ENCODE peak calls at places on chromosomes 7 and 10, in eight cellular contexts. W, R, H, Q, I, A, P and E are unnamed samples.

GRCh38 chr7:32588657-32589056 is 93.4 kb downstream of the AVL9 start:
- DNase-seq in W (no peak), R (peak), H (no peak), Q (no peak), I (no peak), A (no peak), P (peak), E (no peak)

GRCh38 chr10:48358838-48359237 is 52.4 kb downstream of the MAPK8 start:
- DNase-seq in W (no peak), R (no peak), H (no peak), Q (no peak), I (no peak), A (no peak), P (no peak), E (no peak)

GRCh38 chr7:24764972-24765744 is 7.9 kb upstream of the GSDME start:
- DNase-seq in W (no peak), R (peak), H (no peak), Q (no peak), I (no peak), A (peak), P (no peak), E (no peak)

GRCh38 chr7:22635349-22635748 is 91.7 kb upstream of the IL6 start:
- DNase-seq in W (no peak), R (no peak), H (no peak), Q (no peak), I (no peak), A (no peak), P (peak), E (no peak)

GRCh38 chr10:43645866-43646265 is 2.8 kb downstream of the ZNF32 start:
- DNase-seq in W (no peak), R (no peak), H (no peak), Q (no peak), I (no peak), A (no peak), P (no peak), E (no peak)

GRCh38 chr10:9342865-9343450 is 1288.5 kb downstream of the GATA3 start:
- DNase-seq in W (no peak), R (no peak), H (peak), Q (peak), I (peak), A (peak), P (peak), E (no peak)

GRCh38 chr7:73909051-73909941 is 48.3 kb downstream of the TMEM270 start:
- DNase-seq in W (no peak), R (peak), H (no peak), Q (no peak), I (peak), A (peak), P (no peak), E (no peak)

GRCh38 chr7:30713397-30713796 is 31.1 kb upstream of the CRHR2 start:
- DNase-seq in W (no peak), R (no peak), H (no peak), Q (no peak), I (no peak), A (no peak), P (no peak), E (no peak)

GRCh38 chr7:96157856-96158255 is 164.0 kb downstream of the SLC25A13 start:
- DNase-seq in W (no peak), R (no peak), H (no peak), Q (no peak), I (no peak), A (no peak), P (peak), E (no peak)

GRCh38 chr10:21496285-21497176 is 29.0 kb downstream of the SKIDA1 start:
- DNase-seq in W (peak), R (peak), H (no peak), Q (peak), I (peak), A (peak), P (peak), E (no peak)

GRCh38 chr7:107995184-107996071 is 7.5 kb downstream of the LAMB1 start:
- DNase-seq in W (no peak), R (no peak), H (no peak), Q (peak), I (peak), A (peak), P (peak), E (no peak)

GRCh38 chr7:146115665-146116451 is 743 bp upstream of the CNTNAP2 start:
- DNase-seq in W (peak), R (peak), H (no peak), Q (peak), I (peak), A (peak), P (peak), E (no peak)

GRCh38 chr10:121099601-121100000 is 248.4 kb downstream of the WDR11 start:
- DNase-seq in W (no peak), R (no peak), H (no peak), Q (no peak), I (no peak), A (no peak), P (no peak), E (no peak)

GRCh38 chr10:121098231-121098630 is 247.1 kb downstream of the WDR11 start:
- DNase-seq in W (no peak), R (no peak), H (no peak), Q (no peak), I (no peak), A (no peak), P (no peak), E (no peak)

GRCh38 chr10:121092341-121093099 is 241.4 kb downstream of the WDR11 start:
- DNase-seq in W (no peak), R (no peak), H (no peak), Q (no peak), I (no peak), A (no peak), P (no peak), E (no peak)

GRCh38 chr10:121096617-121097431 is 245.7 kb downstream of the WDR11 start:
- DNase-seq in W (no peak), R (no peak), H (no peak), Q (no peak), I (no peak), A (no peak), P (no peak), E (no peak)
- TF ChIP-seq POLR2AphosphoS5 in W (no peak), R (no peak), H (no peak), Q (no peak), I (no peak), A (no peak), P (no peak), E (no peak)

GRCh38 chr7:1298051-1298937 is 65.6 kb downstream of the UNCX start:
- DNase-seq in W (no peak), R (no peak), H (no peak), Q (no peak), I (no peak), A (peak), P (no peak), E (no peak)
- TF ChIP-seq POLR2AphosphoS5 in W (no peak), R (no peak), H (no peak), Q (no peak), I (no peak), A (no peak), P (no peak), E (no peak)

DNA sequence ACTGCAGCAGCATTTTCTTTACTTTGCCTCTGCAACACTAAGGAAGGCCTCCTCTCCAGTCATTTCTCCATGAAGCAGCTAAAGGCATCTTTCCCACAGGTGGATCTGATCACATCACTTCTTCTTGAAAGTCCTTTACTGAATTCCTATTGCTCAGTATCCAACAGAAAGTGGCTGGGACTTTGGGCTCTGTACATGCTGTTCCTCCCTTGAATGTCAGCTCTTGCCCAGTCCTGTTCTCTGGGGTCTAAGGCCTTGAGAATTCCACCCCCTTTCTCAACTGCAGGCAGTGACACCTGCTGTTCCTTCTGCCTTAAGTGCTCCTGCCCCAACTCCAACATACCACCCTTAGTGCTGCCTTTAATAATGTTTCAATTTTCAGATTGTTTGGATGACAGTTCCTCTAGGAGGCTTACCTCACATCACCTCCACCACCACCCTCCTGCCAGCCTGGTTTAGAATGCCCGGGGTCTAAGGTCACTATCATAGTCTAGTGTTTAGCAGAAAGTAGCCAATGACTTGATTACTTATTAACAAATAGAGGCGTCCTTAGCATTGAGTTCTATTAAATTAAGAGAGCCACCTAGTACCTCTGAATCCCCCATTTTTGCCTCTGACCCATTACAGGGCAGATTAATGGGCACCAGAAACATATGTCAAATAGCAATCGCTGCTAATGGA is 11.5 kb downstream of the INHBA start:
- DNase-seq in W (no peak), R (no peak), H (no peak), Q (no peak), I (no peak), A (no peak), P (no peak), E (no peak)
- TF ChIP-seq POLR2AphosphoS5 in W (no peak), R (no peak), H (no peak), Q (no peak), I (no peak), A (no peak), P (no peak), E (no peak)

DNA sequence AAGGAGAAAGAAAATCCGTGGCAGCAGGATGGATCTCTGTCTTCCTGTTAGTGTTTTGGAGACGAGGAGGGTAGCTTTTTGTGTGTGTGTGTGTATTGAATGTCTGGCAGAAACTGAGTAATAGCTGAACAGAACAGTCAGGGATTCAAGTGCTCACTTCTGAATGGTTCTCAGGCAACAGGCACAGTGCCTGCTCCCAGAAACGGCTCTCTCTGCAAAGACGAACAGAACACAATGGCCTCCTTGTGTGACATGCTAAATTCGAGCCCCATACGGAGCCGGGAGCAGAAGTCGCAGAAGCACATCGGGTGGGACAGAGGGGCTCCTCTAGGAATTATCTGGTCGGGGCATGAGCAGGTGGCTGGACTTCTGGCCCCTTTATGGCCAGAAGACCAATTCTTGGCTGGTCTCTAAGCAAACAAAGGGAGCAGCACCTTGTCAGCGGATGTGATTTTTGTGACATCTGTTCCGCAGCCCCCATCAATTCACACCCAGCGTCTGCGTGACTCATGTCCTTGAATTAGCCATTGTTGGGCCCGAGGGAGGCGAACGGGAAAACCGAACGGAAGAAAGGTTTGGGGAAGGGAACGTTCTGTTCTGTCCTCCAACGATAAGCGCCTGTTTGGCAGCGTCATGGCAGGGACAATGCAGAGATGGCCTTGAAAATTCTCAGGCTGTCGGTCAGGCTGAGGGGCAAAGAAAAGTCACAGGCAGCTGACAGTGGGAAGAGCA is 47.3 kb upstream of the NPTX2 start:
- DNase-seq in W (no peak), R (no peak), H (no peak), Q (no peak), I (no peak), A (no peak), P (no peak), E (no peak)
- TF ChIP-seq POLR2AphosphoS5 in W (peak), R (no peak), H (no peak), Q (no peak), I (no peak), A (no peak), P (no peak), E (no peak)

GRCh38 chr10:71637305-71637704 is 82.3 kb downstream of the C10orf105 start:
- DNase-seq in W (no peak), R (no peak), H (no peak), Q (no peak), I (no peak), A (no peak), P (no peak), E (no peak)

GRCh38 chr10:71636588-71636987 is 83.0 kb downstream of the C10orf105 start:
- DNase-seq in W (no peak), R (no peak), H (no peak), Q (no peak), I (no peak), A (no peak), P (no peak), E (no peak)

GRCh38 chr10:71639412-71639719 is 80.2 kb downstream of the C10orf105 start:
- DNase-seq in W (no peak), R (no peak), H (no peak), Q (no peak), I (no peak), A (no peak), P (no peak), E (no peak)

GRCh38 chr10:71638577-71639411 is 80.8 kb downstream of the C10orf105 start:
- DNase-seq in W (no peak), R (no peak), H (no peak), Q (no peak), I (peak), A (no peak), P (no peak), E (no peak)

DNA sequence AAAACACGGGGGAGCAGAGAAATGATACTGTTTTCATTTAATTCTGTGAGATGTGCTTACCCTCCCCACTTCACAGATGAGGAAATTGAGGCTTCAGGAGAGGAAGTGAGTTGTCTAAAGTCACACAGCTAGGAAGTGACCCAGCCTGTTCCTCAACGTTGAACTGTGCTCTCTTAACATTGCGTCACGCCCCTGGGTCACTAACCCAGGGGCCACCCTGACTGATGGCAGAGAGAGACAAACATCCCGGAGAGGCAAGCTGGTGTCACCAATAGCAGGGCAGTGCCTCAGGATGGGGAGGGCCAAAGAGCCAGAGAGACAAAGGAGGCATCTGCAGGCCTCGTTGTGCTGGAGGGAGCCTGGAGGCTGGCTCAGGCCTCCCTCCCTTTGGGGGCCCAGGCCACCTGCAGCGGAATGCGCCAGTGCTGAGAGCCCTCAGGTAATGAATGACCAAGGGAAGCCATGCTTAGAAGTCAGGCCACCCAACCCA is 81.4 kb downstream of the C10orf105 start:
- DNase-seq in W (no peak), R (peak), H (no peak), Q (peak), I (peak), A (no peak), P (no peak), E (no peak)
- TF ChIP-seq POLR2AphosphoS5 in W (no peak), R (no peak), H (no peak), Q (no peak), I (no peak), A (no peak), P (no peak), E (no peak)

GRCh38 chr7:1928555-1929348 is 258.7 kb downstream of the ELFN1 start:
- DNase-seq in W (peak), R (no peak), H (no peak), Q (no peak), I (no peak), A (no peak), P (no peak), E (no peak)
- TF ChIP-seq POLR2AphosphoS5 in W (peak), R (no peak), H (no peak), Q (no peak), I (no peak), A (no peak), P (no peak), E (no peak)

GRCh38 chr7:149302222-149302621 is 40.2 kb downstream of the ZNF783 start:
- DNase-seq in W (no peak), R (no peak), H (no peak), Q (no peak), I (no peak), A (peak), P (no peak), E (no peak)

GRCh38 chr7:149304006-149304405 is 42.0 kb downstream of the ZNF783 start:
- DNase-seq in W (no peak), R (no peak), H (no peak), Q (no peak), I (no peak), A (no peak), P (no peak), E (no peak)

GRCh38 chr7:149300751-149301150 is 38.8 kb downstream of the ZNF783 start:
- DNase-seq in W (no peak), R (no peak), H (no peak), Q (no peak), I (no peak), A (no peak), P (peak), E (no peak)

GRCh38 chr7:149306854-149307253 is 44.9 kb downstream of the ZNF783 start:
- DNase-seq in W (no peak), R (no peak), H (no peak), Q (no peak), I (no peak), A (no peak), P (no peak), E (no peak)

GRCh38 chr7:149302865-149303264 is 40.9 kb downstream of the ZNF783 start:
- DNase-seq in W (no peak), R (no peak), H (no peak), Q (no peak), I (no peak), A (no peak), P (no peak), E (no peak)
- TF ChIP-seq POLR2AphosphoS5 in W (no peak), R (no peak), H (no peak), Q (no peak), I (no peak), A (no peak), P (no peak), E (no peak)